ENCODE peak calls at places on chromosomes 12 and 14, in four cellular contexts. One of them, this sample, is unnamed.

GRCh38 chr12:53869500-53869899 is 69.1 kb upstream of the HOXC13 start:
- DNase-seq in HuH-7.5: no peak
- DNase-seq in cardiac muscle cell: no peak
- DNase-seq in GM23338: no peak
- DNase-seq in this sample: no peak

GRCh38 chr12:38138225-38139221 is 178.1 kb upstream of the ALG10B start:
- DNase-seq in GM23338: peak
- DNase-seq in HuH-7.5: peak
- DNase-seq in cardiac muscle cell: peak
- DNase-seq in this sample: peak

GRCh38 chr12:100927825-100928224 is 133.2 kb downstream of the ANO4 start:
- DNase-seq in GM23338: no peak
- DNase-seq in HuH-7.5: no peak
- DNase-seq in cardiac muscle cell: no peak
- DNase-seq in this sample: no peak

GRCh38 chr12:4714879-4715278 is 5.3 kb upstream of the GALNT8 start:
- DNase-seq in cardiac muscle cell: no peak
- DNase-seq in GM23338: no peak
- DNase-seq in HuH-7.5: no peak
- DNase-seq in this sample: no peak

GRCh38 chr12:101074940-101075680 is 134.9 kb downstream of the SLC5A8 start:
- DNase-seq in cardiac muscle cell: no peak
- DNase-seq in HuH-7.5: no peak
- DNase-seq in GM23338: no peak
- DNase-seq in this sample: no peak

GRCh38 chr12:74890237-74890599 is 319.4 kb downstream of the KCNC2 start:
- DNase-seq in GM23338: peak
- DNase-seq in HuH-7.5: peak
- DNase-seq in cardiac muscle cell: peak
- DNase-seq in this sample: no peak

GRCh38 chr12:53287741-53288216 is 7.6 kb upstream of the PFDN5 start:
- DNase-seq in cardiac muscle cell: peak
- DNase-seq in HuH-7.5: peak
- DNase-seq in GM23338: peak
- DNase-seq in this sample: peak

GRCh38 chr12:114895081-114895480 is 211.1 kb upstream of the TBX3 start:
- DNase-seq in cardiac muscle cell: no peak
- DNase-seq in GM23338: no peak
- DNase-seq in HuH-7.5: no peak
- DNase-seq in this sample: no peak

GRCh38 chr12:55955800-55956508 is 9.9 kb downstream of the PMEL start:
- DNase-seq in cardiac muscle cell: peak
- DNase-seq in GM23338: peak
- DNase-seq in HuH-7.5: peak
- DNase-seq in this sample: no peak

GRCh38 chr12:25447046-25447445 is 106.0 kb downstream of the LMNTD1 start:
- DNase-seq in cardiac muscle cell: no peak
- DNase-seq in GM23338: no peak
- DNase-seq in HuH-7.5: no peak
- DNase-seq in this sample: no peak

GRCh38 chr12:24201258-24201970 is 251.9 kb upstream of the SOX5 start:
- DNase-seq in GM23338: no peak
- DNase-seq in cardiac muscle cell: no peak
- DNase-seq in HuH-7.5: no peak
- DNase-seq in this sample: no peak

GRCh38 chr14:22319526-22320352 is 269.3 kb downstream of the DAD1 start:
- DNase-seq in HuH-7.5: no peak
- DNase-seq in cardiac muscle cell: peak
- DNase-seq in GM23338: peak
- DNase-seq in this sample: peak

GRCh38 chr14:69988979-69989378 is 109.8 kb downstream of the SMOC1 start:
- DNase-seq in cardiac muscle cell: no peak
- DNase-seq in GM23338: no peak
- DNase-seq in HuH-7.5: no peak
- DNase-seq in this sample: no peak

GRCh38 chr14:75428230-75429104 is 645 bp downstream of the JDP2 start:
- DNase-seq in cardiac muscle cell: peak
- DNase-seq in HuH-7.5: peak
- DNase-seq in GM23338: peak
- DNase-seq in this sample: peak

GRCh38 chr12:108856428-108857157 is 790 bp downstream of the SSH1 start:
- DNase-seq in cardiac muscle cell: peak
- DNase-seq in GM23338: no peak
- DNase-seq in HuH-7.5: no peak
- DNase-seq in this sample: peak

This sample was measured in left ventricle myocardium superior.